ENCODE peak calls at places on chromosomes 2 and 18, in five cellular contexts. T is right atrium auricular region, C is astrocyte of the cerebellum, V is mucosa of descending colon, I is ovary. B is an unnamed sample.

GRCh38 chr18:41881285-41881684 is 73.7 kb upstream of the PIK3C3 start:
- DNase-seq in T (no peak), C (no peak), V (no peak), I (no peak), B (no peak)

GRCh38 chr2:96260404-96261260 is 5.2 kb downstream of the TMEM127 start:
- DNase-seq in T (peak), C (no peak), V (peak), I (peak), B (peak)

GRCh38 chr18:3008546-3008945 is 4.4 kb downstream of the LPIN2 start:
- DNase-seq in T (no peak), C (no peak), V (no peak), I (no peak), B (peak)

GRCh38 chr18:10025756-10026290 is 112.0 kb downstream of the VAPA start:
- DNase-seq in T (peak), C (no peak), V (no peak), I (no peak), B (no peak)

GRCh38 chr2:156157670-156158069 is 174.9 kb downstream of the NR4A2 start:
- DNase-seq in T (no peak), C (no peak), V (no peak), I (no peak), B (no peak)

GRCh38 chr2:168452781-168453180 is 3.3 kb upstream of the CERS6 start:
- DNase-seq in T (no peak), C (no peak), V (no peak), I (no peak), B (no peak)

GRCh38 chr2:48790407-48791170 is 35.1 kb upstream of the LHCGR start:
- DNase-seq in T (no peak), C (no peak), V (no peak), I (no peak), B (no peak)

GRCh38 chr18:36522503-36522902 is 225.0 kb downstream of the FHOD3 start:
- DNase-seq in T (no peak), C (no peak), V (no peak), I (no peak), B (no peak)

GRCh38 chr2:109703076-109703475 is 88.9 kb downstream of the SOWAHC start:
- DNase-seq in T (no peak), C (no peak), V (no peak), I (no peak), B (peak)

GRCh38 chr2:167237478-167237877 is 349.2 kb downstream of the XIRP2 start:
- DNase-seq in T (no peak), C (no peak), V (no peak), I (no peak), B (no peak)

GRCh38 chr2:7672027-7672684 is 754.9 kb downstream of the RNF144A start:
- DNase-seq in T (no peak), C (no peak), V (peak), I (no peak), B (no peak)

GRCh38 chr2:217275091-217275490 is 415.2 kb upstream of the TNP1 start:
- DNase-seq in T (no peak), C (no peak), V (no peak), I (no peak), B (no peak)

GRCh38 chr18:31513189-31513907 is 15.4 kb downstream of the DSG2 start:
- DNase-seq in T (no peak), C (no peak), V (no peak), I (no peak), B (no peak)

GRCh38 chr2:225598922-225599321 is 199.4 kb downstream of the NYAP2 start:
- DNase-seq in T (no peak), C (no peak), V (no peak), I (no peak), B (no peak)

GRCh38 chr18:80022613-80023012 is 11.6 kb upstream of the RBFA start:
- DNase-seq in T (no peak), C (peak), V (no peak), I (no peak), B (no peak)

GRCh38 chr2:95353613-95354468 is 48.7 kb upstream of the FAHD2A start:
- DNase-seq in T (no peak), C (no peak), V (no peak), I (peak), B (no peak)

GRCh38 chr2:159461076-159461475 is 155.3 kb downstream of the BAZ2B start:
- DNase-seq in T (no peak), C (no peak), V (no peak), I (no peak), B (no peak)

GRCh38 chr2:5188636-5189035 is 503.5 kb upstream of the SOX11 start:
- DNase-seq in T (no peak), C (no peak), V (no peak), I (no peak), B (no peak)

GRCh38 chr2:187429989-187430388 is 18.1 kb downstream of the CALCRL start:
- DNase-seq in T (no peak), C (no peak), V (no peak), I (no peak), B (no peak)

GRCh38 chr2:36413218-36413617 is 57.6 kb downstream of the CRIM1 start:
- DNase-seq in T (no peak), C (no peak), V (no peak), I (no peak), B (no peak)

GRCh38 chr18:72502671-72503431 is 41.3 kb downstream of the CBLN2 start:
- DNase-seq in T (no peak), C (no peak), V (no peak), I (no peak), B (no peak)
- TF ChIP-seq CTCF in T (no peak), C (no peak), V (no peak), I (no peak), B (no peak)

GRCh38 chr2:44951124-44951523 is 9.6 kb downstream of the SIX3 start:
- DNase-seq in T (no peak), C (no peak), V (no peak), I (no peak), B (no peak)

GRCh38 chr2:44951714-44952113 is 10.2 kb downstream of the SIX3 start:
- DNase-seq in T (no peak), C (no peak), V (no peak), I (no peak), B (no peak)

GRCh38 chr2:44952806-44953685 is 11.5 kb downstream of the SIX3 start:
- DNase-seq in T (no peak), C (no peak), V (no peak), I (no peak), B (no peak)

GRCh38 chr2:44953686-44953976 is 12.1 kb downstream of the SIX3 start:
- DNase-seq in T (no peak), C (no peak), V (no peak), I (no peak), B (no peak)

GRCh38 chr2:44952143-44952805 is 10.8 kb downstream of the SIX3 start:
- DNase-seq in T (no peak), C (no peak), V (no peak), I (no peak), B (no peak)
- H3K4me3 ChIP-seq in T (peak), C (peak), V (no peak), I (no peak), B (peak)

DNA sequence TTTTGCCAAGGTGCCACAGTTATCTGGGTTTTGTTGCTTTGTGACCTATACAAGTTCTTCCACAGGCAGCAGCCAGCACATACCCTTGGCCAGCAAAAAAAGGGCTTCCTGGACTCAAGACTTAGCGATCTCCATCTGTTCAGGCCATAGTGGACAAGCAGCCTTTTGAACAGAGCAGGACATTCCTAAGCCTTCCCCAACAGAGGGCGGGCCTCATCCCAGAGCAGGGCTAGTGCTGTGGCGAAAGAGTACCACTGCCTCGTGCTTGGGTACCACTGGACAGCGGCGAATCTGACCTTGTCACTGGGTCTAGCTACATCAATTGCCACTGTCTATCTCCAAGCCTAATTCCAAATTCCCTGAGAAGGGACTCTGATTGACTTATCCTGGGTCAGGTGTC is 56.4 kb downstream of the NAB1 start:
- DNase-seq in T (no peak), C (no peak), V (no peak), I (no peak), B (no peak)
- TF ChIP-seq CTCF in T (no peak), C (no peak), V (no peak), I (no peak), B (no peak)

DNA sequence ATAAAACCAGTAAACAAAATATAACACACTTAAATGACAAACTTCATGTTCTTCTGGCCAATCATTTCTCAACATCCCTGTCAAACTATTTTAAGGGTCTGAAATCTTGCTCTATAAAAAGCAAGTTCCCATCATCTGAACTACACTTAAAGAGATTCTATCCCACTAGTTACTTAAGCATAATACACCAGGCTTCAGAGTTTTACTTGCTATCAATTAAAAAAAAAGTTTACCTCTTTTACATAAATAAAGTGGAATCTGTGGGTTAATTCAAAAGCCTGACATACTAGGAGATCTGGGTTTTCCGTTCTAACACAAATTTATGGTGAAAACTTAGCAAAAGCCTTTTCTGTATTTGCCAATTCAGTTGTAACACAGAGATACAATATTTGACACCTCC is 1.9 kb downstream of the CLASP1 start:
- DNase-seq in T (no peak), C (no peak), V (no peak), I (no peak), B (no peak)
- H3K4me3 ChIP-seq in T (peak), C (peak), V (no peak), I (no peak), B (peak)

DNA sequence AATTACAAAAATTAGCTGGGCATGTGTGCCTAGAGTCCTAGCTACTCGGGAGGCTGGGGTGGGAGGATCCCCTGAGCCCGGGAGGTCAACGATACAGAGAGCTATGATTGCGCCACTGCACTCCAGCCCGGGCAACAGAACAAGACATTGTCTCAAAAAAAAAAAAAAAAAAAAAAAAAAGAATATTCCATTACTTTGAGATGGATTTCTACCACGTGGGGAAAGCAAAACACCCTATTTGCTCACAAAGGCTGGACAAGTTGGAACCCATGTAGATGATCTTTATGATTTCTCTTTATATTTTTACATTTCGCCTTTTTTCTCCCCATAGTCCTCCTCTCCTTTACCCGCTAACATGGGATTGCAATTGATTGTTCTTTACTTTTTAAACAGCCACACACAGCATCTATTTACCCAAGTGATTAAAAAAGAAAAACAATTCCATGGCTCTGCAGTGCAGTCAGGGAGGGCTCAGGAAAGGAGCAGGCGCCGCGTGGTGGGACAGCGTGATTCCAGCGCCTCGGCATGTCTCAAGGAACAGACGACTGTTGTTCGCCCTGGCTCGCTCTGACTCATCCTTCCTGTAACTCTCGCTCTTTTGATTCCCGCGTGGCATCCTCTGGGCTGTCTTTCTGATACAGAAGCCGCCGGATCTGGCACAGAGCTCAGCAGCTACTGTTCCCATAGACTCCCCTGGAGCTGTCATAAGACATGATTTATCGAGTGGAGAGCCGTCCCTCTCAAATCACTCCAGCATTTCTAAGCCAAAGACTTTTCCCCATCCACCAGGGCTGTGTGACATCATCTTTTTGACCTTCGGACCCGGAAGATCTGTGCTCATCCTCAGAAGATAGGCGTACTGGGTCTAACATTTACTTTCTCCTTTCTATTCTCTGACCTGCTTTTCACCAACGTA is 230.4 kb upstream of the AGAP1 start:
- DNase-seq in T (peak), C (peak), V (peak), I (peak), B (no peak)
- TF ChIP-seq CTCF in T (no peak), C (no peak), V (no peak), I (no peak), B (no peak)

GRCh38 chr2:203900298-203900697 is 32.7 kb downstream of the CTLA4 start:
- DNase-seq in T (no peak), C (no peak), V (no peak), I (no peak), B (no peak)
- H3K4me3 ChIP-seq in T (no peak), C (no peak), V (no peak), I (no peak), B (no peak)

GRCh38 chr2:157302492-157303099 is 23.0 kb downstream of the ERMN start:
- DNase-seq in T (no peak), C (peak), V (no peak), I (no peak), B (no peak)

GRCh38 chr2:157303612-157304011 is 22.0 kb downstream of the ERMN start:
- DNase-seq in T (no peak), C (no peak), V (no peak), I (no peak), B (no peak)

GRCh38 chr2:157305713-157306110 is 19.9 kb downstream of the ERMN start:
- DNase-seq in T (no peak), C (no peak), V (no peak), I (no peak), B (no peak)

GRCh38 chr2:157304811-157305712 is 20.6 kb downstream of the ERMN start:
- DNase-seq in T (no peak), C (no peak), V (no peak), I (no peak), B (no peak)

DNA sequence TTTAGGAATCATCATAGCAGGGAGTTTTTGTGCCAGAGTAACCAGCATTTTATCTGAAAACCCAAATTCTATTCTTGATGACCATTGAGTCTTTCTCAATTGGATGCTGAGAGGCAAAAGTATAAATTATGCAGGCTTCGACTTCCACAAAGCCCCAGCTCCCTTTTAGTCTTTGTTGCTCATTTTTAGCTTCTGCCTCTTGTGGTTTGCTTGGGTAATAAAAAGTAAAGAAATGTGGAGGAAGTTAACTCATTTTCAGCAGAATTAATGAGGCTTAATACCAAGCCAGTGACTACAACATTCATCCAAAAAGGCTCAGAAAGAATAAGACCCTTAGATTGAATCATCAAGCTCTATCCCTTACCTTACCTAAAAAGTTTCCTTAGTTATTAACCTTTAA is 18.6 kb downstream of the ERMN start:
- DNase-seq in T (no peak), C (no peak), V (no peak), I (no peak), B (no peak)
- TF ChIP-seq CTCF in T (no peak), C (no peak), V (no peak), I (no peak), B (peak)

GRCh38 chr2:71474116-71474743 is 20.9 kb downstream of the DYSF start:
- DNase-seq in T (no peak), C (no peak), V (no peak), I (no peak), B (no peak)

GRCh38 chr2:71473346-71474035 is 20.1 kb downstream of the DYSF start:
- DNase-seq in T (no peak), C (no peak), V (no peak), I (no peak), B (no peak)

GRCh38 chr2:71469403-71470398 is 16.3 kb downstream of the DYSF start:
- DNase-seq in T (no peak), C (no peak), V (no peak), I (no peak), B (no peak)

GRCh38 chr2:71471276-71471675 is 17.9 kb downstream of the DYSF start:
- DNase-seq in T (no peak), C (peak), V (no peak), I (no peak), B (no peak)

DNA sequence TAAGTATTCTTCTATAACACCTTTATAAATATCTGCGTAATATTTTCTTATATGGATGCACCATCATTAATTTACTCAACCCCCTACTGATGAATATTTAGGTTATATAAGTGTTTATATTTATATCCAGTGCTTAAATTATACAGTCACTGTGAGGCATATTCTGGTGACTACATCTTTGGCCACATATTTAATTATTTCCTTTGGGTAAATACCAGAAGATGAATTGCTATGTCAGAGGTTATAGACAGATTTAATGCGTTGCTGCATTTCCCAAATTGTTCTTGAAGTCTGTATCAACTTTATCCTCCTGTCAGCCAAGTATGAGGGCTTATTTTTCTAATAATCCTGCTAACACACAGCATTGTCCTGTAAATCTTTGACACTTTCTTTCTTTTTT is 18.7 kb downstream of the DYSF start:
- DNase-seq in T (no peak), C (no peak), V (no peak), I (no peak), B (no peak)
- H3K4me3 ChIP-seq in T (no peak), C (no peak), V (no peak), I (no peak), B (no peak)

GRCh38 chr18:78546281-78546680 is 433.3 kb upstream of the SALL3 start:
- DNase-seq in T (no peak), C (no peak), V (no peak), I (no peak), B (no peak)

GRCh38 chr18:78538669-78539440 is 440.8 kb upstream of the SALL3 start:
- DNase-seq in T (peak), C (no peak), V (no peak), I (no peak), B (no peak)

GRCh38 chr18:78540636-78541400 is 438.8 kb upstream of the SALL3 start:
- DNase-seq in T (peak), C (no peak), V (no peak), I (no peak), B (no peak)

GRCh38 chr18:78543201-78543725 is 436.4 kb upstream of the SALL3 start:
- DNase-seq in T (peak), C (no peak), V (no peak), I (no peak), B (no peak)

GRCh38 chr18:78542204-78542603 is 437.4 kb upstream of the SALL3 start:
- DNase-seq in T (peak), C (no peak), V (no peak), I (no peak), B (no peak)
- TF ChIP-seq CTCF in T (no peak), C (no peak), V (no peak), I (no peak), B (no peak)